ENCODE peak calls at places on chromosomes 16 and 17, in six cellular contexts. E is SK-MEL-5; A is glutamatergic neuron; Z is HFF-Myc; S is stimulated activated CD8-positive, alpha-beta memory T cell treated with anti-CD3 and anti-CD28 coated beads, Interleukin-4, amount 100 ng/mL, for 1 hour; G is activated CD4-positive, alpha-beta T cell treated with anti-CD3 and anti-CD28 coated beads, Interleukin-2, amount 50 U/mL, for 1 hour. Q is an unnamed sample.

GRCh38 chr17:40317345-40317873 is 8.4 kb downstream of the RARA start:
- DNase-seq in E (peak; percentile 52), A (peak; percentile 59), Z (no peak), S (no peak), G (peak; percentile 55), Q (no peak)

GRCh38 chr17:57939797-57940196 is 15.4 kb downstream of the CUEDC1 start:
- DNase-seq in E (no peak), A (no peak), Z (no peak), S (no peak), G (no peak), Q (no peak)

GRCh38 chr17:13940858-13941665 is 128.2 kb upstream of the COX10 start:
- DNase-seq in E (peak; percentile 69), A (no peak), Z (no peak), S (no peak), G (no peak), Q (no peak)

GRCh38 chr16:50273888-50274770 is 7.8 kb downstream of the ADCY7 start:
- DNase-seq in E (no peak), A (no peak), Z (no peak), S (peak; percentile 33), G (peak; percentile 51), Q (no peak)

GRCh38 chr17:72101526-72101925 is 19.3 kb upstream of the SOX9 start:
- DNase-seq in E (no peak), A (no peak), Z (no peak), S (no peak), G (no peak), Q (no peak)

GRCh38 chr16:10616395-10616743 is 36.0 kb upstream of the EMP2 start:
- DNase-seq in E (no peak), A (no peak), Z (no peak), S (no peak), G (no peak), Q (no peak)

GRCh38 chr16:85136705-85137322 is 24.5 kb upstream of the CIBAR2 start:
- DNase-seq in E (peak; percentile 55), A (peak; percentile 41), Z (no peak), S (no peak), G (no peak), Q (no peak)

GRCh38 chr16:31420037-31420436 is 8.1 kb downstream of the COX6A2 start:
- DNase-seq in E (no peak), A (no peak), Z (no peak), S (no peak), G (no peak), Q (no peak)

GRCh38 chr16:50208460-50208931 is 55.4 kb downstream of the TENT4B start:
- DNase-seq in E (no peak), A (no peak), Z (peak; percentile 79), S (no peak), G (no peak), Q (no peak)

GRCh38 chr17:6366144-6366755 is 68.7 kb downstream of the AIPL1 start:
- DNase-seq in E (no peak), A (no peak), Z (no peak), S (no peak), G (no peak), Q (no peak)

GRCh38 chr16:68083861-68084503 is 1.2 kb upstream of the NFATC3 start:
- DNase-seq in E (peak; percentile 4), A (no peak), Z (no peak), S (no peak), G (no peak), Q (no peak)

GRCh38 chr16:49596699-49597291 is 223.2 kb downstream of the C16orf78 start:
- DNase-seq in E (no peak), A (peak; percentile 57), Z (no peak), S (no peak), G (no peak), Q (no peak)

GRCh38 chr17:2952174-2952845 is 111.1 kb downstream of the OR1D5 start:
- DNase-seq in E (no peak), A (no peak), Z (no peak), S (no peak), G (no peak), Q (no peak)

GRCh38 chr16:16960785-16961184 is 510.0 kb downstream of the XYLT1 start:
- DNase-seq in E (no peak), A (no peak), Z (no peak), S (no peak), G (no peak), Q (no peak)

GRCh38 chr16:78309763-78310162 is 210.3 kb downstream of the WWOX start:
- DNase-seq in E (no peak), A (no peak), Z (no peak), S (no peak), G (no peak), Q (no peak)

Q was measured in non-pigmented ciliary epithelial cell.